ENCODE peak calls at places on chromosome 3, in ten cellular contexts. One of them, this sample, is unnamed.

GRCh38 chr3:147838650-147839049 is 429.5 kb downstream of the ZIC1 start:
- DNase-seq in CD8-positive, alpha-beta memory T cell: no peak
- DNase-seq in tibial nerve: no peak
- DNase-seq in GM23338: peak
- DNase-seq in RWPE1: no peak
- DNase-seq in heart right ventricle: no peak
- DNase-seq in CD4-positive, alpha-beta memory T cell: no peak
- DNase-seq in epithelial cell of prostate: no peak
- DNase-seq in AG04450: no peak
- DNase-seq in esophagus squamous epithelium: no peak
- DNase-seq in this sample: no peak

GRCh38 chr3:95715137-95715536 is 1099.3 kb upstream of the EPHA6 start:
- DNase-seq in tibial nerve: no peak
- DNase-seq in CD4-positive, alpha-beta memory T cell: no peak
- DNase-seq in AG04450: no peak
- DNase-seq in epithelial cell of prostate: no peak
- DNase-seq in CD8-positive, alpha-beta memory T cell: no peak
- DNase-seq in GM23338: peak
- DNase-seq in heart right ventricle: no peak
- DNase-seq in RWPE1: no peak
- DNase-seq in esophagus squamous epithelium: no peak
- DNase-seq in this sample: no peak

GRCh38 chr3:140022061-140022781 is 87.2 kb downstream of the CLSTN2 start:
- DNase-seq in AG04450: no peak
- DNase-seq in CD4-positive, alpha-beta memory T cell: no peak
- DNase-seq in CD8-positive, alpha-beta memory T cell: no peak
- DNase-seq in GM23338: no peak
- DNase-seq in esophagus squamous epithelium: no peak
- DNase-seq in RWPE1: no peak
- DNase-seq in epithelial cell of prostate: no peak
- DNase-seq in tibial nerve: no peak
- DNase-seq in heart right ventricle: peak
- DNase-seq in this sample: peak

GRCh38 chr3:31227152-31227581 is 305.6 kb upstream of the STT3B start:
- DNase-seq in CD4-positive, alpha-beta memory T cell: peak
- DNase-seq in RWPE1: no peak
- DNase-seq in GM23338: no peak
- DNase-seq in esophagus squamous epithelium: no peak
- DNase-seq in epithelial cell of prostate: no peak
- DNase-seq in AG04450: no peak
- DNase-seq in heart right ventricle: no peak
- DNase-seq in CD8-positive, alpha-beta memory T cell: no peak
- DNase-seq in tibial nerve: no peak
- DNase-seq in this sample: no peak

GRCh38 chr3:158267015-158267414 is 157.1 kb downstream of the RSRC1 start:
- DNase-seq in CD4-positive, alpha-beta memory T cell: no peak
- DNase-seq in CD8-positive, alpha-beta memory T cell: no peak
- DNase-seq in RWPE1: no peak
- DNase-seq in tibial nerve: no peak
- DNase-seq in epithelial cell of prostate: no peak
- DNase-seq in GM23338: no peak
- DNase-seq in AG04450: no peak
- DNase-seq in heart right ventricle: no peak
- DNase-seq in esophagus squamous epithelium: no peak
- DNase-seq in this sample: no peak

GRCh38 chr3:160400048-160400630 is 689 bp downstream of the SMC4 start:
- DNase-seq in heart right ventricle: peak
- DNase-seq in tibial nerve: no peak
- DNase-seq in RWPE1: no peak
- DNase-seq in CD8-positive, alpha-beta memory T cell: peak
- DNase-seq in GM23338: peak
- DNase-seq in epithelial cell of prostate: no peak
- DNase-seq in CD4-positive, alpha-beta memory T cell: no peak
- DNase-seq in esophagus squamous epithelium: no peak
- DNase-seq in AG04450: no peak
- DNase-seq in this sample: no peak

GRCh38 chr3:135905058-135905724 is 60.3 kb upstream of the PPP2R3A start:
- DNase-seq in GM23338: peak
- DNase-seq in epithelial cell of prostate: no peak
- DNase-seq in tibial nerve: no peak
- DNase-seq in AG04450: no peak
- DNase-seq in heart right ventricle: no peak
- DNase-seq in CD4-positive, alpha-beta memory T cell: no peak
- DNase-seq in RWPE1: no peak
- DNase-seq in esophagus squamous epithelium: no peak
- DNase-seq in CD8-positive, alpha-beta memory T cell: no peak
- DNase-seq in this sample: no peak

GRCh38 chr3:126921425-126921824 is 61.5 kb upstream of the PLXNA1 start:
- DNase-seq in tibial nerve: no peak
- DNase-seq in AG04450: no peak
- DNase-seq in RWPE1: no peak
- DNase-seq in CD8-positive, alpha-beta memory T cell: no peak
- DNase-seq in heart right ventricle: no peak
- DNase-seq in epithelial cell of prostate: no peak
- DNase-seq in GM23338: no peak
- DNase-seq in CD4-positive, alpha-beta memory T cell: no peak
- DNase-seq in esophagus squamous epithelium: no peak
- DNase-seq in this sample: no peak

GRCh38 chr3:139291276-139292051 is 52.4 kb upstream of the MRPS22 start:
- DNase-seq in tibial nerve: no peak
- DNase-seq in RWPE1: no peak
- DNase-seq in CD8-positive, alpha-beta memory T cell: no peak
- DNase-seq in esophagus squamous epithelium: no peak
- DNase-seq in GM23338: no peak
- DNase-seq in CD4-positive, alpha-beta memory T cell: no peak
- DNase-seq in heart right ventricle: no peak
- DNase-seq in epithelial cell of prostate: no peak
- DNase-seq in AG04450: no peak
- DNase-seq in this sample: no peak

GRCh38 chr3:169150343-169150742 is 513.2 kb downstream of the MECOM start:
- DNase-seq in heart right ventricle: no peak
- DNase-seq in tibial nerve: no peak
- DNase-seq in AG04450: no peak
- DNase-seq in CD8-positive, alpha-beta memory T cell: no peak
- DNase-seq in CD4-positive, alpha-beta memory T cell: no peak
- DNase-seq in epithelial cell of prostate: no peak
- DNase-seq in RWPE1: no peak
- DNase-seq in GM23338: no peak
- DNase-seq in esophagus squamous epithelium: no peak
- DNase-seq in this sample: no peak

GRCh38 chr3:157871838-157872497 is 234.3 kb downstream of the SHOX2 start:
- DNase-seq in GM23338: no peak
- DNase-seq in RWPE1: no peak
- DNase-seq in epithelial cell of prostate: no peak
- DNase-seq in esophagus squamous epithelium: no peak
- DNase-seq in CD8-positive, alpha-beta memory T cell: no peak
- DNase-seq in heart right ventricle: no peak
- DNase-seq in CD4-positive, alpha-beta memory T cell: no peak
- DNase-seq in tibial nerve: no peak
- DNase-seq in AG04450: no peak
- DNase-seq in this sample: no peak

GRCh38 chr3:71978150-71978721 is 193.3 kb upstream of the PROK2 start:
- DNase-seq in epithelial cell of prostate: no peak
- DNase-seq in CD8-positive, alpha-beta memory T cell: no peak
- DNase-seq in GM23338: no peak
- DNase-seq in RWPE1: no peak
- DNase-seq in CD4-positive, alpha-beta memory T cell: no peak
- DNase-seq in esophagus squamous epithelium: no peak
- DNase-seq in AG04450: no peak
- DNase-seq in heart right ventricle: no peak
- DNase-seq in tibial nerve: no peak
- DNase-seq in this sample: no peak

GRCh38 chr3:6179761-6180160 is 681.2 kb upstream of the GRM7 start:
- DNase-seq in CD4-positive, alpha-beta memory T cell: no peak
- DNase-seq in tibial nerve: no peak
- DNase-seq in GM23338: no peak
- DNase-seq in esophagus squamous epithelium: no peak
- DNase-seq in RWPE1: no peak
- DNase-seq in epithelial cell of prostate: no peak
- DNase-seq in CD8-positive, alpha-beta memory T cell: no peak
- DNase-seq in AG04450: no peak
- DNase-seq in heart right ventricle: no peak
- DNase-seq in this sample: no peak

DNA sequence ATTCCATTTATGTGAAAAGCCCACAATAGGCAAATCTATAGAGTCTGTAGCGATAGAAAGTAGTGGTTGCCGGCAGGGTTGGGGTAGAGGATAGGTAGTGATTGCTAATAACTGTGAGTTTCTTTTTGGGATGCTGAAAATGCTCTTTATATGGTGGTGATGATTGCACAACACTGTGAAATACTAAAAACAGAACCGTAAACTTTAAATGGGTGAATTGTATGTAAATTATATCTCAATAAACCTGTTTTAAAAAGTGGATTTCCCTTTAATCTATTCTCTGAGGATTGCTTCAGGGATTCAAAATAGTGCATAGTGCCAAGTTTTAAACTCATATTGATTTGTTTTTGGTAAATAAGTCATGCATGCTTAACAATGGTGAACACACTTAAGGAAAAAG is 140.2 kb downstream of the LPP start:
- DNase-seq in esophagus squamous epithelium: no peak
- DNase-seq in AG04450: no peak
- DNase-seq in tibial nerve: no peak
- DNase-seq in CD4-positive, alpha-beta memory T cell: no peak
- DNase-seq in RWPE1: no peak
- DNase-seq in heart right ventricle: no peak
- DNase-seq in GM23338: no peak
- DNase-seq in CD8-positive, alpha-beta memory T cell: no peak
- DNase-seq in epithelial cell of prostate: no peak
- DNase-seq in this sample: no peak
- H3K27ac ChIP-seq in esophagus squamous epithelium: no peak
- H3K27ac ChIP-seq in AG04450: no peak
- H3K27ac ChIP-seq in tibial nerve: no peak
- H3K27ac ChIP-seq in CD4-positive, alpha-beta memory T cell: no peak
- H3K27ac ChIP-seq in RWPE1: no peak
- H3K27ac ChIP-seq in heart right ventricle: peak
- H3K27ac ChIP-seq in GM23338: no peak
- H3K27ac ChIP-seq in CD8-positive, alpha-beta memory T cell: no peak
- H3K27ac ChIP-seq in epithelial cell of prostate: peak
- H3K27ac ChIP-seq in this sample: no peak

DNA sequence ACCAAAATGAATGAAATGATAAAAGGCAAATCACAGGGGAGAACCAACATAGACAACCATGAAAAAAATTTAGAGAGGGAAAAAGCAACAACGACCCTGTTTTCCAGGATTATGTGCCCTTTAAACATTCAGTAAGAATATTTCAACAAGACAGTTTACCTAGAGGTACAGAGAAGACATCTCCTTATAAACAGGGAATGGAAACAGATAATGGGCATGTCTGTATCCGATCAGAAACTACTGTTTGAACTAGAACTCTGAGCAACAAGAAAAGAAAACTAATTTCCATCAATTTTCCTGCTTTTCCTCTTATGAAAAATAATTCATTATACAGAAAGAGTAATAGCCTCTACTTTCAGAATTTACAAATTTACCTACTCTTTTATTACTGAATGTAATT is 39.3 kb downstream of the DLG1 start:
- DNase-seq in GM23338: no peak
- DNase-seq in AG04450: no peak
- DNase-seq in epithelial cell of prostate: no peak
- DNase-seq in esophagus squamous epithelium: no peak
- DNase-seq in CD4-positive, alpha-beta memory T cell: no peak
- DNase-seq in heart right ventricle: no peak
- DNase-seq in CD8-positive, alpha-beta memory T cell: no peak
- DNase-seq in RWPE1: no peak
- DNase-seq in tibial nerve: no peak
- DNase-seq in this sample: no peak
- H3K27ac ChIP-seq in GM23338: no peak
- H3K27ac ChIP-seq in AG04450: no peak
- H3K27ac ChIP-seq in epithelial cell of prostate: peak
- H3K27ac ChIP-seq in esophagus squamous epithelium: no peak
- H3K27ac ChIP-seq in CD4-positive, alpha-beta memory T cell: no peak
- H3K27ac ChIP-seq in heart right ventricle: no peak
- H3K27ac ChIP-seq in CD8-positive, alpha-beta memory T cell: no peak
- H3K27ac ChIP-seq in RWPE1: no peak
- H3K27ac ChIP-seq in tibial nerve: no peak
- H3K27ac ChIP-seq in this sample: peak

DNA sequence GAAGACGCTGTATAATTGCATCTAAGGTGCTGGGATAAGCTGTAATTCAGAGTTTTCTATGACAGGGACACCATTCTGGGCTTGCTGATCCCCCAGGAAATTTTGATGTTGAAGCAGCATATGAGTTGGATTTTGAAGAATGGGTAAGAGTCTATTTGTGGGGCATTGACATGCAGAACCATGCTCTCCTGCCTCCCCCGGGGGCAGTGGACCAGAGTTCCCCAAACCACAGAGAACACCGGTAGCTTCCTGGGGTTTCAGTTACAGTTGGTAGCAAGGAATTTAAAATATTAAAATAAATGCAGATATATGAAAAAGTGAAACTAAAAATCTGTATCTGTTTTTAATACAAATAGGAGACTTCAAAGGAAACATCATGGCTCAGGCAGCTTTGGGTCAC is 37.4 kb downstream of the SLC9A9 start:
- DNase-seq in AG04450: no peak
- DNase-seq in tibial nerve: no peak
- DNase-seq in esophagus squamous epithelium: no peak
- DNase-seq in RWPE1: no peak
- DNase-seq in heart right ventricle: no peak
- DNase-seq in CD8-positive, alpha-beta memory T cell: no peak
- DNase-seq in GM23338: no peak
- DNase-seq in CD4-positive, alpha-beta memory T cell: no peak
- DNase-seq in epithelial cell of prostate: no peak
- DNase-seq in this sample: no peak
- H3K27ac ChIP-seq in AG04450: no peak
- H3K27ac ChIP-seq in tibial nerve: peak
- H3K27ac ChIP-seq in esophagus squamous epithelium: no peak
- H3K27ac ChIP-seq in RWPE1: no peak
- H3K27ac ChIP-seq in heart right ventricle: no peak
- H3K27ac ChIP-seq in CD8-positive, alpha-beta memory T cell: no peak
- H3K27ac ChIP-seq in GM23338: no peak
- H3K27ac ChIP-seq in CD4-positive, alpha-beta memory T cell: no peak
- H3K27ac ChIP-seq in epithelial cell of prostate: no peak
- H3K27ac ChIP-seq in this sample: no peak

GRCh38 chr3:117400303-117400702 is 690.7 kb downstream of the TUSC7 start:
- DNase-seq in CD4-positive, alpha-beta memory T cell: no peak
- DNase-seq in epithelial cell of prostate: no peak
- DNase-seq in heart right ventricle: no peak
- DNase-seq in esophagus squamous epithelium: no peak
- DNase-seq in GM23338: no peak
- DNase-seq in RWPE1: no peak
- DNase-seq in CD8-positive, alpha-beta memory T cell: no peak
- DNase-seq in AG04450: no peak
- DNase-seq in tibial nerve: no peak
- DNase-seq in this sample: no peak
- H3K27ac ChIP-seq in CD4-positive, alpha-beta memory T cell: no peak
- H3K27ac ChIP-seq in epithelial cell of prostate: no peak
- H3K27ac ChIP-seq in heart right ventricle: no peak
- H3K27ac ChIP-seq in esophagus squamous epithelium: no peak
- H3K27ac ChIP-seq in GM23338: peak
- H3K27ac ChIP-seq in RWPE1: no peak
- H3K27ac ChIP-seq in CD8-positive, alpha-beta memory T cell: no peak
- H3K27ac ChIP-seq in AG04450: no peak
- H3K27ac ChIP-seq in tibial nerve: no peak
- H3K27ac ChIP-seq in this sample: peak

GRCh38 chr3:13300546-13301294 is 119.4 kb downstream of the NUP210 start:
- DNase-seq in CD8-positive, alpha-beta memory T cell: no peak
- DNase-seq in RWPE1: no peak
- DNase-seq in GM23338: no peak
- DNase-seq in heart right ventricle: no peak
- DNase-seq in tibial nerve: no peak
- DNase-seq in CD4-positive, alpha-beta memory T cell: no peak
- DNase-seq in esophagus squamous epithelium: no peak
- DNase-seq in AG04450: no peak
- DNase-seq in epithelial cell of prostate: no peak
- DNase-seq in this sample: no peak
- H3K27ac ChIP-seq in CD8-positive, alpha-beta memory T cell: no peak
- H3K27ac ChIP-seq in RWPE1: no peak
- H3K27ac ChIP-seq in GM23338: peak
- H3K27ac ChIP-seq in heart right ventricle: no peak
- H3K27ac ChIP-seq in tibial nerve: no peak
- H3K27ac ChIP-seq in CD4-positive, alpha-beta memory T cell: no peak
- H3K27ac ChIP-seq in esophagus squamous epithelium: no peak
- H3K27ac ChIP-seq in AG04450: no peak
- H3K27ac ChIP-seq in epithelial cell of prostate: no peak
- H3K27ac ChIP-seq in this sample: no peak